ENCODE peak calls at places on chromosome 19, in four cellular contexts. R is effector CD4-positive, alpha-beta T cell; U is NCI-H1417; L is cardiac fibroblast. I is an unnamed sample.

GRCh38 chr19:53704011-53704410 is 72.2 kb downstream of the DPRX start:
- DNase-seq in R (no peak), L (no peak), U (no peak), I (no peak)

GRCh38 chr19:8484331-8484894 is 18.0 kb downstream of the PRAM1 start:
- DNase-seq in L (no peak), U (no peak), R (no peak), I (no peak)

GRCh38 chr19:56670961-56671612 is 470 bp downstream of the ZNF835 start:
- DNase-seq in R (no peak), U (no peak), L (no peak), I (no peak)

GRCh38 chr19:16319466-16319865 is 5.2 kb upstream of the KLF2 start:
- DNase-seq in R (no peak), U (no peak), L (peak; percentile 65), I (no peak)

GRCh38 chr19:46378268-46378667 is 31.4 kb downstream of the PPP5C start:
- DNase-seq in U (no peak), R (no peak), L (peak; percentile 71), I (peak; percentile 54)

GRCh38 chr19:17658666-17659065 is 29.5 kb downstream of the UNC13A start:
- DNase-seq in U (no peak), R (no peak), L (peak; percentile 51), I (no peak)

GRCh38 chr19:18023596-18024212 is 15.7 kb downstream of the ARRDC2 start:
- DNase-seq in U (peak; percentile 33), R (peak; percentile 76), L (peak; percentile 96), I (peak; percentile 21)

GRCh38 chr19:50196322-50196932 is 7.0 kb upstream of the MYH14 start:
- DNase-seq in U (no peak), L (no peak), R (no peak), I (no peak)

GRCh38 chr19:14957464-14957863 is 16.2 kb downstream of the OR7C2 start:
- DNase-seq in L (no peak), R (no peak), U (no peak), I (no peak)

GRCh38 chr19:29551774-29552173 is 26.0 kb downstream of the VSTM2B start:
- DNase-seq in R (no peak), U (no peak), L (no peak), I (no peak)

GRCh38 chr19:2618611-2619010 is 83.9 kb downstream of the GNG7 start:
- DNase-seq in L (peak; percentile 63), R (peak; percentile 54), U (no peak), I (no peak)

GRCh38 chr19:44142014-44142523 is 715 bp downstream of the ZNF234 start:
- DNase-seq in L (peak; percentile 47), R (no peak), U (no peak), I (no peak)

GRCh38 chr19:2345794-2346663 is 14.0 kb upstream of the TMPRSS9 start:
- DNase-seq in U (no peak), L (peak; percentile 37), R (no peak), I (peak; percentile 16)

GRCh38 chr19:29843180-29844051 is 31.6 kb downstream of the CCNE1 start:
- DNase-seq in R (no peak), L (peak; percentile 60), U (no peak), I (no peak)

GRCh38 chr19:47094557-47095517 is 18.7 kb downstream of the ZC3H4 start:
- DNase-seq in U (no peak), L (no peak), R (no peak), I (no peak)

GRCh38 chr19:48511800-48512503 is at the start of gene LMTK3:
- DNase-seq in R (peak; percentile 83), U (peak; percentile 68), L (peak; percentile 38), I (peak; percentile 75)

GRCh38 chr19:41646589-41647204 is 19.8 kb upstream of the CEACAM4 start:
- DNase-seq in R (peak; percentile 21), U (no peak), L (peak; percentile 3), I (no peak)

GRCh38 chr19:4691383-4691782 is 21.2 kb upstream of the MYDGF start:
- DNase-seq in L (no peak), R (no peak), U (no peak), I (no peak)

GRCh38 chr19:15532779-15533521 is 24.6 kb downstream of the CYP4F22 start:
- DNase-seq in R (no peak), U (peak; percentile 23), L (no peak), I (no peak)

GRCh38 chr19:55066107-55066709 is 3.3 kb upstream of the RDH13 start:
- DNase-seq in U (no peak), R (no peak), L (no peak), I (no peak)

GRCh38 chr19:401836-402535 is 7.0 kb downstream of the C2CD4C start:
- DNase-seq in U (peak; percentile 91), L (no peak), R (no peak), I (peak; percentile 71)

GRCh38 chr19:18478545-18479311 is 40.8 kb upstream of the ISYNA1 start:
- DNase-seq in U (no peak), R (peak; percentile 48), L (peak; percentile 91), I (no peak)

GRCh38 chr19:31383553-31383952 is 34.3 kb upstream of the TSHZ3 start:
- DNase-seq in L (no peak), R (no peak), U (no peak), I (no peak)

I was measured in NCI-H2081.